ENCODE peak calls at places on chromosomes 16 and 17, in ten cellular contexts. R, A, Q, P, X, E, Z, F, C and B are unnamed samples.
A peak's percentile ranks its signal among the peaks of the same experiment; 100 is the strongest.

GRCh38 chr16:81723098-81723723 is 55.9 kb upstream of the PLCG2 start:
- DNase-seq in Q (peak; percentile 84), Z (peak; percentile 92), F (peak; percentile 71), E (peak; percentile 90), X (peak; percentile 91), R (peak; percentile 30), A (no peak), C (no peak), P (no peak), B (peak; percentile 79)

GRCh38 chr16:81936209-81936608 is 75.1 kb downstream of the SDR42E1 start:
- DNase-seq in Z (no peak), A (peak; percentile 39), R (no peak), P (no peak), C (no peak), X (no peak), E (no peak), F (no peak), Q (no peak), B (no peak)

GRCh38 chr16:50396770-50397525 is 28.2 kb upstream of the BRD7 start:
- DNase-seq in X (peak; percentile 93), C (no peak), R (no peak), P (no peak), Z (peak; percentile 92), F (peak; percentile 92), E (no peak), A (no peak), Q (peak; percentile 72), B (no peak)

GRCh38 chr16:66188786-66189725 is 177.4 kb upstream of the CDH5 start:
- DNase-seq in Q (peak; percentile 79), P (no peak), F (no peak), R (no peak), Z (no peak), C (peak; percentile 27), X (no peak), A (peak; percentile 72), E (no peak), B (no peak)

GRCh38 chr16:89922477-89922883 is 662 bp upstream of the TUBB3 start:
- DNase-seq in P (no peak), C (no peak), E (no peak), A (peak; percentile 86), X (peak; percentile 96), F (peak; percentile 92), Z (peak; percentile 82), Q (peak; percentile 97), R (peak; percentile 55), B (no peak)

GRCh38 chr16:24737391-24737871 is 8.0 kb downstream of the TNRC6A start:
- DNase-seq in F (peak; percentile 48), X (peak; percentile 58), Z (no peak), P (no peak), C (no peak), Q (peak; percentile 57), R (no peak), E (no peak), A (no peak), B (no peak)

GRCh38 chr17:46056800-46057304 is 57.8 kb downstream of the STH start:
- DNase-seq in A (no peak), E (no peak), C (no peak), R (no peak), F (peak; percentile 20), X (peak; percentile 87), P (no peak), Z (peak; percentile 45), Q (peak; percentile 62), B (no peak)

GRCh38 chr16:28984619-28985135 is at the start of gene LAT:
- DNase-seq in Q (no peak), P (peak; percentile 70), A (no peak), R (no peak), X (peak; percentile 17), E (peak; percentile 62), C (no peak), Z (no peak), F (peak; percentile 85), B (peak; percentile 55)

GRCh38 chr16:13377143-13377542 is 475.7 kb downstream of the SHISA9 start:
- DNase-seq in A (no peak), E (no peak), F (no peak), Q (no peak), C (no peak), Z (no peak), X (no peak), P (no peak), R (no peak), B (no peak)

GRCh38 chr17:61458000-61458399 is 5.8 kb downstream of the TBX4 start:
- DNase-seq in Z (no peak), F (no peak), A (no peak), R (no peak), E (no peak), C (no peak), Q (no peak), X (no peak), P (no peak), B (no peak)

GRCh38 chr17:79741751-79742588 is 11.2 kb downstream of the ENPP7 start:
- DNase-seq in R (peak; percentile 85), P (peak; percentile 67), X (peak; percentile 62), Q (peak; percentile 24), C (peak; percentile 40), Z (peak; percentile 46), A (peak; percentile 77), E (peak; percentile 65), F (peak; percentile 46), B (peak; percentile 86)

GRCh38 chr16:67857547-67858233 is 10.2 kb upstream of the CENPT start:
- DNase-seq in F (peak; percentile 91), A (peak; percentile 89), E (no peak), C (peak; percentile 52), X (peak; percentile 97), R (peak; percentile 80), P (no peak), Q (peak; percentile 91), Z (no peak), B (no peak)

GRCh38 chr16:13203725-13204124 is 302.3 kb downstream of the SHISA9 start:
- DNase-seq in C (no peak), Q (no peak), A (no peak), F (no peak), E (no peak), X (no peak), R (no peak), Z (no peak), P (no peak), B (no peak)

GRCh38 chr16:29641561-29641960 is 21.5 kb upstream of the SPN start:
- DNase-seq in C (no peak), A (no peak), R (no peak), P (no peak), X (no peak), Q (no peak), E (peak; percentile 66), F (no peak), Z (no peak), B (peak; percentile 52)

GRCh38 chr16:76583995-76584394 is 306.8 kb downstream of the CNTNAP4 start:
- DNase-seq in X (no peak), A (no peak), F (no peak), R (no peak), C (no peak), Q (no peak), Z (no peak), P (no peak), E (peak; percentile 40), B (no peak)

GRCh38 chr16:59148312-59148711 is 414.2 kb upstream of the GOT2 start:
- DNase-seq in A (peak; percentile 60), E (no peak), Z (no peak), Q (no peak), F (no peak), C (no peak), R (no peak), X (no peak), P (no peak), B (no peak)

GRCh38 chr17:60676758-60677307 is 818 bp upstream of the BCAS3 start:
- DNase-seq in C (no peak), Z (no peak), Q (no peak), F (no peak), P (no peak), X (no peak), E (no peak), R (no peak), A (no peak), B (no peak)

GRCh38 chr16:1245452-1246005 is 5.0 kb downstream of the TPSAB1 start:
- DNase-seq in P (no peak), Z (no peak), Q (no peak), A (no peak), E (no peak), F (no peak), C (no peak), R (no peak), X (no peak), B (no peak)

GRCh38 chr17:79513206-79513605 is 97.6 kb downstream of the RBFOX3 start:
- DNase-seq in C (no peak), F (no peak), R (no peak), P (no peak), X (no peak), Q (no peak), A (no peak), E (no peak), Z (no peak), B (no peak)

GRCh38 chr17:79402275-79402674 is 208.6 kb downstream of the RBFOX3 start:
- DNase-seq in F (no peak), E (no peak), Z (no peak), P (no peak), C (no peak), X (no peak), Q (no peak), A (no peak), R (no peak), B (no peak)